ENCODE peak calls at places on chromosomes 5 and 9, in eight cellular contexts. One of them, this sample, is unnamed.

GRCh38 chr9:77523891-77524290 is 124.2 kb downstream of the GNA14 start:
- DNase-seq in globus pallidus: no peak
- DNase-seq in NCI-H2081: no peak
- DNase-seq in stimulated activated naive CD4-positive, alpha-beta T cell: no peak
- DNase-seq in adipocyte: no peak
- DNase-seq in AG08395: no peak
- DNase-seq in stimulated activated CD4-positive, alpha-beta T cell treated with anti-CD3 and anti-CD28 coated beads, Interleukin-1b, Interleukin-23, amount 100 ng/mL, for 1 hour: no peak
- DNase-seq in T-cell: no peak
- DNase-seq in this sample: no peak

GRCh38 chr5:57034517-57034916 is 82.6 kb upstream of the MIER3 start:
- DNase-seq in globus pallidus: no peak
- DNase-seq in NCI-H2081: no peak
- DNase-seq in stimulated activated naive CD4-positive, alpha-beta T cell: no peak
- DNase-seq in adipocyte: no peak
- DNase-seq in AG08395: no peak
- DNase-seq in stimulated activated CD4-positive, alpha-beta T cell treated with anti-CD3 and anti-CD28 coated beads, Interleukin-1b, Interleukin-23, amount 100 ng/mL, for 1 hour: no peak
- DNase-seq in T-cell: no peak
- DNase-seq in this sample: no peak

GRCh38 chr5:146703499-146703898 is 175.1 kb downstream of the PPP2R2B start:
- DNase-seq in globus pallidus: no peak
- DNase-seq in NCI-H2081: no peak
- DNase-seq in stimulated activated naive CD4-positive, alpha-beta T cell: no peak
- DNase-seq in adipocyte: no peak
- DNase-seq in AG08395: no peak
- DNase-seq in stimulated activated CD4-positive, alpha-beta T cell treated with anti-CD3 and anti-CD28 coated beads, Interleukin-1b, Interleukin-23, amount 100 ng/mL, for 1 hour: no peak
- DNase-seq in T-cell: no peak
- DNase-seq in this sample: no peak

GRCh38 chr5:66864240-66864884 is 268.2 kb downstream of the MAST4 start:
- DNase-seq in globus pallidus: peak
- DNase-seq in NCI-H2081: peak
- DNase-seq in stimulated activated naive CD4-positive, alpha-beta T cell: no peak
- DNase-seq in adipocyte: peak
- DNase-seq in AG08395: no peak
- DNase-seq in stimulated activated CD4-positive, alpha-beta T cell treated with anti-CD3 and anti-CD28 coated beads, Interleukin-1b, Interleukin-23, amount 100 ng/mL, for 1 hour: no peak
- DNase-seq in T-cell: no peak
- DNase-seq in this sample: peak

GRCh38 chr9:88872171-88872946 is 118.9 kb upstream of the S1PR3 start:
- DNase-seq in globus pallidus: no peak
- DNase-seq in NCI-H2081: no peak
- DNase-seq in stimulated activated naive CD4-positive, alpha-beta T cell: no peak
- DNase-seq in adipocyte: peak
- DNase-seq in AG08395: peak
- DNase-seq in stimulated activated CD4-positive, alpha-beta T cell treated with anti-CD3 and anti-CD28 coated beads, Interleukin-1b, Interleukin-23, amount 100 ng/mL, for 1 hour: no peak
- DNase-seq in T-cell: no peak
- DNase-seq in this sample: no peak

GRCh38 chr5:149265559-149265958 is 6.1 kb upstream of the AFAP1L1 start:
- DNase-seq in globus pallidus: peak
- DNase-seq in NCI-H2081: no peak
- DNase-seq in stimulated activated naive CD4-positive, alpha-beta T cell: no peak
- DNase-seq in adipocyte: peak
- DNase-seq in AG08395: peak
- DNase-seq in stimulated activated CD4-positive, alpha-beta T cell treated with anti-CD3 and anti-CD28 coated beads, Interleukin-1b, Interleukin-23, amount 100 ng/mL, for 1 hour: no peak
- DNase-seq in T-cell: no peak
- DNase-seq in this sample: peak

GRCh38 chr9:89435315-89435823 is 62.5 kb downstream of the SEMA4D start:
- DNase-seq in globus pallidus: peak
- DNase-seq in NCI-H2081: no peak
- DNase-seq in stimulated activated naive CD4-positive, alpha-beta T cell: no peak
- DNase-seq in adipocyte: no peak
- DNase-seq in AG08395: no peak
- DNase-seq in stimulated activated CD4-positive, alpha-beta T cell treated with anti-CD3 and anti-CD28 coated beads, Interleukin-1b, Interleukin-23, amount 100 ng/mL, for 1 hour: no peak
- DNase-seq in T-cell: no peak
- DNase-seq in this sample: no peak

GRCh38 chr5:168118042-168118668 is 173.3 kb upstream of the WWC1 start:
- DNase-seq in globus pallidus: no peak
- DNase-seq in NCI-H2081: peak
- DNase-seq in stimulated activated naive CD4-positive, alpha-beta T cell: no peak
- DNase-seq in adipocyte: no peak
- DNase-seq in AG08395: no peak
- DNase-seq in stimulated activated CD4-positive, alpha-beta T cell treated with anti-CD3 and anti-CD28 coated beads, Interleukin-1b, Interleukin-23, amount 100 ng/mL, for 1 hour: no peak
- DNase-seq in T-cell: no peak
- DNase-seq in this sample: no peak

GRCh38 chr5:72412283-72413055 is 92.3 kb downstream of the PTCD2 start:
- DNase-seq in globus pallidus: no peak
- DNase-seq in NCI-H2081: no peak
- DNase-seq in stimulated activated naive CD4-positive, alpha-beta T cell: no peak
- DNase-seq in adipocyte: peak
- DNase-seq in AG08395: peak
- DNase-seq in stimulated activated CD4-positive, alpha-beta T cell treated with anti-CD3 and anti-CD28 coated beads, Interleukin-1b, Interleukin-23, amount 100 ng/mL, for 1 hour: no peak
- DNase-seq in T-cell: no peak
- DNase-seq in this sample: no peak

GRCh38 chr9:20351715-20352114 is 270.6 kb downstream of the MLLT3 start:
- DNase-seq in globus pallidus: no peak
- DNase-seq in NCI-H2081: no peak
- DNase-seq in stimulated activated naive CD4-positive, alpha-beta T cell: no peak
- DNase-seq in adipocyte: no peak
- DNase-seq in AG08395: no peak
- DNase-seq in stimulated activated CD4-positive, alpha-beta T cell treated with anti-CD3 and anti-CD28 coated beads, Interleukin-1b, Interleukin-23, amount 100 ng/mL, for 1 hour: no peak
- DNase-seq in T-cell: no peak
- DNase-seq in this sample: no peak

GRCh38 chr5:9034671-9035070 is 511.2 kb downstream of the SEMA5A start:
- DNase-seq in globus pallidus: no peak
- DNase-seq in NCI-H2081: no peak
- DNase-seq in stimulated activated naive CD4-positive, alpha-beta T cell: no peak
- DNase-seq in adipocyte: no peak
- DNase-seq in AG08395: peak
- DNase-seq in stimulated activated CD4-positive, alpha-beta T cell treated with anti-CD3 and anti-CD28 coated beads, Interleukin-1b, Interleukin-23, amount 100 ng/mL, for 1 hour: no peak
- DNase-seq in T-cell: no peak
- DNase-seq in this sample: no peak

GRCh38 chr5:134289509-134290113 is 63.7 kb upstream of the PPP2CA start:
- DNase-seq in globus pallidus: peak
- DNase-seq in NCI-H2081: peak
- DNase-seq in stimulated activated naive CD4-positive, alpha-beta T cell: peak
- DNase-seq in adipocyte: peak
- DNase-seq in AG08395: peak
- DNase-seq in stimulated activated CD4-positive, alpha-beta T cell treated with anti-CD3 and anti-CD28 coated beads, Interleukin-1b, Interleukin-23, amount 100 ng/mL, for 1 hour: no peak
- DNase-seq in T-cell: no peak
- DNase-seq in this sample: peak

GRCh38 chr9:110141118-110141797 is 66.7 kb downstream of the C9orf152 start:
- DNase-seq in globus pallidus: no peak
- DNase-seq in NCI-H2081: no peak
- DNase-seq in stimulated activated naive CD4-positive, alpha-beta T cell: no peak
- DNase-seq in adipocyte: peak
- DNase-seq in AG08395: peak
- DNase-seq in stimulated activated CD4-positive, alpha-beta T cell treated with anti-CD3 and anti-CD28 coated beads, Interleukin-1b, Interleukin-23, amount 100 ng/mL, for 1 hour: no peak
- DNase-seq in T-cell: no peak
- DNase-seq in this sample: no peak

GRCh38 chr9:123816817-123817472 is 113.0 kb downstream of the DENND1A start:
- DNase-seq in globus pallidus: no peak
- DNase-seq in NCI-H2081: no peak
- DNase-seq in stimulated activated naive CD4-positive, alpha-beta T cell: no peak
- DNase-seq in adipocyte: no peak
- DNase-seq in AG08395: no peak
- DNase-seq in stimulated activated CD4-positive, alpha-beta T cell treated with anti-CD3 and anti-CD28 coated beads, Interleukin-1b, Interleukin-23, amount 100 ng/mL, for 1 hour: no peak
- DNase-seq in T-cell: no peak
- DNase-seq in this sample: no peak

GRCh38 chr9:69658987-69659677 is 13.0 kb downstream of the APBA1 start:
- DNase-seq in globus pallidus: no peak
- DNase-seq in NCI-H2081: no peak
- DNase-seq in stimulated activated naive CD4-positive, alpha-beta T cell: no peak
- DNase-seq in adipocyte: peak
- DNase-seq in AG08395: no peak
- DNase-seq in stimulated activated CD4-positive, alpha-beta T cell treated with anti-CD3 and anti-CD28 coated beads, Interleukin-1b, Interleukin-23, amount 100 ng/mL, for 1 hour: no peak
- DNase-seq in T-cell: no peak
- DNase-seq in this sample: no peak

GRCh38 chr9:83583151-83584014 is 39.6 kb upstream of the IDNK start:
- DNase-seq in globus pallidus: peak
- DNase-seq in NCI-H2081: peak
- DNase-seq in stimulated activated naive CD4-positive, alpha-beta T cell: peak
- DNase-seq in adipocyte: peak
- DNase-seq in AG08395: peak
- DNase-seq in stimulated activated CD4-positive, alpha-beta T cell treated with anti-CD3 and anti-CD28 coated beads, Interleukin-1b, Interleukin-23, amount 100 ng/mL, for 1 hour: no peak
- DNase-seq in T-cell: no peak
- DNase-seq in this sample: peak

GRCh38 chr9:105069285-105070065 is 141.5 kb upstream of the ABCA1 start:
- DNase-seq in globus pallidus: no peak
- DNase-seq in NCI-H2081: no peak
- DNase-seq in stimulated activated naive CD4-positive, alpha-beta T cell: no peak
- DNase-seq in adipocyte: no peak
- DNase-seq in AG08395: no peak
- DNase-seq in stimulated activated CD4-positive, alpha-beta T cell treated with anti-CD3 and anti-CD28 coated beads, Interleukin-1b, Interleukin-23, amount 100 ng/mL, for 1 hour: no peak
- DNase-seq in T-cell: no peak
- DNase-seq in this sample: no peak

GRCh38 chr9:125241863-125242739 is 958 bp upstream of the HSPA5 start:
- DNase-seq in globus pallidus: no peak
- DNase-seq in NCI-H2081: no peak
- DNase-seq in stimulated activated naive CD4-positive, alpha-beta T cell: no peak
- DNase-seq in adipocyte: no peak
- DNase-seq in AG08395: peak
- DNase-seq in stimulated activated CD4-positive, alpha-beta T cell treated with anti-CD3 and anti-CD28 coated beads, Interleukin-1b, Interleukin-23, amount 100 ng/mL, for 1 hour: peak
- DNase-seq in T-cell: no peak
- DNase-seq in this sample: no peak

GRCh38 chr5:125227333-125228075 is 481.1 kb upstream of the ZNF608 start:
- DNase-seq in globus pallidus: no peak
- DNase-seq in NCI-H2081: no peak
- DNase-seq in stimulated activated naive CD4-positive, alpha-beta T cell: no peak
- DNase-seq in adipocyte: peak
- DNase-seq in AG08395: peak
- DNase-seq in stimulated activated CD4-positive, alpha-beta T cell treated with anti-CD3 and anti-CD28 coated beads, Interleukin-1b, Interleukin-23, amount 100 ng/mL, for 1 hour: no peak
- DNase-seq in T-cell: no peak
- DNase-seq in this sample: no peak

GRCh38 chr9:32899181-32899580 is 102.2 kb downstream of the APTX start:
- DNase-seq in globus pallidus: no peak
- DNase-seq in NCI-H2081: no peak
- DNase-seq in stimulated activated naive CD4-positive, alpha-beta T cell: no peak
- DNase-seq in adipocyte: no peak
- DNase-seq in AG08395: no peak
- DNase-seq in stimulated activated CD4-positive, alpha-beta T cell treated with anti-CD3 and anti-CD28 coated beads, Interleukin-1b, Interleukin-23, amount 100 ng/mL, for 1 hour: no peak
- DNase-seq in T-cell: no peak
- DNase-seq in this sample: no peak

GRCh38 chr5:180291943-180292831 is at the start of gene MAPK9:
- DNase-seq in globus pallidus: peak
- DNase-seq in NCI-H2081: peak
- DNase-seq in stimulated activated naive CD4-positive, alpha-beta T cell: peak
- DNase-seq in adipocyte: peak
- DNase-seq in AG08395: peak
- DNase-seq in stimulated activated CD4-positive, alpha-beta T cell treated with anti-CD3 and anti-CD28 coated beads, Interleukin-1b, Interleukin-23, amount 100 ng/mL, for 1 hour: peak
- DNase-seq in T-cell: peak
- DNase-seq in this sample: peak

GRCh38 chr9:38732849-38733248 is 12.9 kb upstream of the FAM240B start:
- DNase-seq in globus pallidus: no peak
- DNase-seq in NCI-H2081: no peak
- DNase-seq in stimulated activated naive CD4-positive, alpha-beta T cell: no peak
- DNase-seq in adipocyte: no peak
- DNase-seq in AG08395: no peak
- DNase-seq in stimulated activated CD4-positive, alpha-beta T cell treated with anti-CD3 and anti-CD28 coated beads, Interleukin-1b, Interleukin-23, amount 100 ng/mL, for 1 hour: no peak
- DNase-seq in T-cell: no peak
- DNase-seq in this sample: no peak

GRCh38 chr5:89437450-89438435 is 554.8 kb upstream of the MEF2C start:
- DNase-seq in globus pallidus: no peak
- DNase-seq in NCI-H2081: peak
- DNase-seq in stimulated activated naive CD4-positive, alpha-beta T cell: no peak
- DNase-seq in adipocyte: peak
- DNase-seq in AG08395: no peak
- DNase-seq in stimulated activated CD4-positive, alpha-beta T cell treated with anti-CD3 and anti-CD28 coated beads, Interleukin-1b, Interleukin-23, amount 100 ng/mL, for 1 hour: no peak
- DNase-seq in T-cell: no peak
- DNase-seq in this sample: no peak

GRCh38 chr5:133402781-133403180 is 209.6 kb downstream of the FSTL4 start:
- DNase-seq in globus pallidus: no peak
- DNase-seq in NCI-H2081: no peak
- DNase-seq in stimulated activated naive CD4-positive, alpha-beta T cell: no peak
- DNase-seq in adipocyte: no peak
- DNase-seq in AG08395: no peak
- DNase-seq in stimulated activated CD4-positive, alpha-beta T cell treated with anti-CD3 and anti-CD28 coated beads, Interleukin-1b, Interleukin-23, amount 100 ng/mL, for 1 hour: no peak
- DNase-seq in T-cell: no peak
- DNase-seq in this sample: no peak

GRCh38 chr5:168334161-168335094 is 43.0 kb downstream of the WWC1 start:
- DNase-seq in globus pallidus: no peak
- DNase-seq in NCI-H2081: no peak
- DNase-seq in stimulated activated naive CD4-positive, alpha-beta T cell: no peak
- DNase-seq in adipocyte: peak
- DNase-seq in AG08395: peak
- DNase-seq in stimulated activated CD4-positive, alpha-beta T cell treated with anti-CD3 and anti-CD28 coated beads, Interleukin-1b, Interleukin-23, amount 100 ng/mL, for 1 hour: no peak
- DNase-seq in T-cell: no peak
- DNase-seq in this sample: peak

GRCh38 chr5:22319798-22320197 is 533.3 kb downstream of the CDH12 start:
- DNase-seq in globus pallidus: no peak
- DNase-seq in NCI-H2081: no peak
- DNase-seq in stimulated activated naive CD4-positive, alpha-beta T cell: no peak
- DNase-seq in adipocyte: no peak
- DNase-seq in AG08395: no peak
- DNase-seq in stimulated activated CD4-positive, alpha-beta T cell treated with anti-CD3 and anti-CD28 coated beads, Interleukin-1b, Interleukin-23, amount 100 ng/mL, for 1 hour: no peak
- DNase-seq in T-cell: no peak
- DNase-seq in this sample: no peak

GRCh38 chr9:19028835-19029451 is 4.1 kb downstream of the SAXO1 start:
- DNase-seq in globus pallidus: peak
- DNase-seq in NCI-H2081: peak
- DNase-seq in stimulated activated naive CD4-positive, alpha-beta T cell: no peak
- DNase-seq in adipocyte: peak
- DNase-seq in AG08395: peak
- DNase-seq in stimulated activated CD4-positive, alpha-beta T cell treated with anti-CD3 and anti-CD28 coated beads, Interleukin-1b, Interleukin-23, amount 100 ng/mL, for 1 hour: no peak
- DNase-seq in T-cell: no peak
- DNase-seq in this sample: peak

This sample was measured in Ammon's horn.